ENCODE peak calls at places on chromosomes 7 and 10, in four cellular contexts. One of them, this sample, is unnamed.

GRCh38 chr7:44286182-44286617 is 39.2 kb downstream of the CAMK2B start:
- DNase-seq in stomach: peak; percentile 17
- DNase-seq in CD8-positive, alpha-beta T cell: peak; percentile 0
- DNase-seq in colonic mucosa: no peak
- DNase-seq in this sample: no peak

GRCh38 chr10:3482200-3482993 is 302.6 kb downstream of the KLF6 start:
- DNase-seq in colonic mucosa: peak; percentile 76
- DNase-seq in stomach: peak; percentile 49
- DNase-seq in CD8-positive, alpha-beta T cell: no peak
- DNase-seq in this sample: peak; percentile 96

GRCh38 chr7:13639416-13639815 is 350.1 kb downstream of the ETV1 start:
- DNase-seq in CD8-positive, alpha-beta T cell: no peak
- DNase-seq in colonic mucosa: no peak
- DNase-seq in stomach: no peak
- DNase-seq in this sample: no peak

GRCh38 chr10:79274279-79275104 is 72.8 kb upstream of the PPIF start:
- DNase-seq in stomach: peak; percentile 52
- DNase-seq in CD8-positive, alpha-beta T cell: no peak
- DNase-seq in colonic mucosa: peak; percentile 64
- DNase-seq in this sample: peak; percentile 62

GRCh38 chr10:110357252-110357780 is 52.6 kb upstream of the SMNDC1 start:
- DNase-seq in stomach: no peak
- DNase-seq in CD8-positive, alpha-beta T cell: peak; percentile 35
- DNase-seq in colonic mucosa: no peak
- DNase-seq in this sample: peak; percentile 98

GRCh38 chr10:102118867-102119266 is 1.3 kb downstream of the LDB1 start:
- DNase-seq in colonic mucosa: peak; percentile 70
- DNase-seq in CD8-positive, alpha-beta T cell: no peak
- DNase-seq in stomach: peak; percentile 48
- DNase-seq in this sample: no peak

GRCh38 chr7:123864966-123865365 is 20.0 kb downstream of the HYAL4 start:
- DNase-seq in colonic mucosa: no peak
- DNase-seq in stomach: no peak
- DNase-seq in CD8-positive, alpha-beta T cell: no peak
- DNase-seq in this sample: no peak

GRCh38 chr10:26216577-26216948 is at the start of gene GAD2:
- DNase-seq in colonic mucosa: no peak
- DNase-seq in stomach: no peak
- DNase-seq in CD8-positive, alpha-beta T cell: no peak
- DNase-seq in this sample: no peak

GRCh38 chr7:125126376-125126775 is 196.8 kb upstream of the POT1 start:
- DNase-seq in colonic mucosa: no peak
- DNase-seq in stomach: no peak
- DNase-seq in CD8-positive, alpha-beta T cell: no peak
- DNase-seq in this sample: peak; percentile 38

GRCh38 chr10:5434017-5434753 is 21.8 kb downstream of the NET1 start:
- DNase-seq in CD8-positive, alpha-beta T cell: no peak
- DNase-seq in colonic mucosa: no peak
- DNase-seq in stomach: no peak
- DNase-seq in this sample: peak; percentile 79

GRCh38 chr7:7639847-7640220 is 718 bp upstream of the UMAD1 start:
- DNase-seq in colonic mucosa: peak; percentile 39
- DNase-seq in CD8-positive, alpha-beta T cell: peak; percentile 54
- DNase-seq in stomach: no peak
- DNase-seq in this sample: peak; percentile 23

GRCh38 chr10:4725917-4726606 is 99.9 kb upstream of the AKR1E2 start:
- DNase-seq in CD8-positive, alpha-beta T cell: no peak
- DNase-seq in colonic mucosa: no peak
- DNase-seq in stomach: no peak
- DNase-seq in this sample: peak; percentile 93

GRCh38 chr10:57657164-57657765 is 610.4 kb downstream of the IPMK start:
- DNase-seq in CD8-positive, alpha-beta T cell: no peak
- DNase-seq in stomach: peak; percentile 54
- DNase-seq in colonic mucosa: peak; percentile 50
- DNase-seq in this sample: peak; percentile 22

GRCh38 chr7:83289396-83289993 is 126.8 kb upstream of the PCLO start:
- DNase-seq in colonic mucosa: no peak
- DNase-seq in CD8-positive, alpha-beta T cell: no peak
- DNase-seq in stomach: no peak
- DNase-seq in this sample: peak; percentile 0

GRCh38 chr10:101843032-101843991 is at the start of gene KCNIP2:
- DNase-seq in stomach: no peak
- DNase-seq in colonic mucosa: no peak
- DNase-seq in CD8-positive, alpha-beta T cell: peak; percentile 65
- DNase-seq in this sample: no peak

GRCh38 chr7:42910306-42910705 is 1.6 kb downstream of the C7orf25 start:
- DNase-seq in colonic mucosa: no peak
- DNase-seq in stomach: no peak
- DNase-seq in CD8-positive, alpha-beta T cell: no peak
- DNase-seq in this sample: no peak

GRCh38 chr10:59290448-59290847 is 71.9 kb downstream of the FAM13C start:
- DNase-seq in stomach: no peak
- DNase-seq in CD8-positive, alpha-beta T cell: no peak
- DNase-seq in colonic mucosa: no peak
- DNase-seq in this sample: no peak

GRCh38 chr7:150947761-150948680 is 30.1 kb downstream of the KCNH2 start:
- DNase-seq in colonic mucosa: no peak
- DNase-seq in stomach: no peak
- DNase-seq in CD8-positive, alpha-beta T cell: no peak
- DNase-seq in this sample: no peak

GRCh38 chr7:32587431-32587948 is 92.2 kb downstream of the AVL9 start:
- DNase-seq in colonic mucosa: no peak
- DNase-seq in CD8-positive, alpha-beta T cell: no peak
- DNase-seq in stomach: no peak
- DNase-seq in this sample: peak; percentile 87

GRCh38 chr10:70649526-70649925 is 22.8 kb upstream of the ADAMTS14 start:
- DNase-seq in stomach: no peak
- DNase-seq in colonic mucosa: no peak
- DNase-seq in CD8-positive, alpha-beta T cell: no peak
- DNase-seq in this sample: peak; percentile 81

GRCh38 chr7:20784311-20785210 is 2.1 kb downstream of the SP8 start:
- DNase-seq in stomach: no peak
- DNase-seq in CD8-positive, alpha-beta T cell: no peak
- DNase-seq in colonic mucosa: no peak
- DNase-seq in this sample: no peak

GRCh38 chr10:492896-493295 is 196.6 kb downstream of the DIP2C start:
- DNase-seq in colonic mucosa: no peak
- DNase-seq in CD8-positive, alpha-beta T cell: no peak
- DNase-seq in stomach: no peak
- DNase-seq in this sample: no peak

GRCh38 chr7:116809636-116810266 is 52.6 kb upstream of the CAPZA2 start:
- DNase-seq in stomach: no peak
- DNase-seq in colonic mucosa: peak; percentile 66
- DNase-seq in CD8-positive, alpha-beta T cell: no peak
- DNase-seq in this sample: peak; percentile 40

GRCh38 chr10:5518143-5518542 is 6.6 kb upstream of the CALML3 start:
- DNase-seq in colonic mucosa: peak; percentile 69
- DNase-seq in CD8-positive, alpha-beta T cell: no peak
- DNase-seq in stomach: no peak
- DNase-seq in this sample: no peak

GRCh38 chr10:190216-190615 is 55.0 kb downstream of the ZMYND11 start:
- DNase-seq in colonic mucosa: no peak
- DNase-seq in CD8-positive, alpha-beta T cell: no peak
- DNase-seq in stomach: no peak
- DNase-seq in this sample: no peak

GRCh38 chr7:23298141-23298851 is 843 bp upstream of the MALSU1 start:
- DNase-seq in CD8-positive, alpha-beta T cell: no peak
- DNase-seq in colonic mucosa: no peak
- DNase-seq in stomach: no peak
- DNase-seq in this sample: peak; percentile 73

GRCh38 chr10:114408112-114408967 is 4.0 kb upstream of the AFAP1L2 start:
- DNase-seq in stomach: no peak
- DNase-seq in colonic mucosa: no peak
- DNase-seq in CD8-positive, alpha-beta T cell: no peak
- DNase-seq in this sample: no peak

GRCh38 chr7:38465946-38466345 is 165.2 kb downstream of the AMPH start:
- DNase-seq in CD8-positive, alpha-beta T cell: no peak
- DNase-seq in stomach: no peak
- DNase-seq in colonic mucosa: no peak
- DNase-seq in this sample: peak; percentile 14

GRCh38 chr10:112280205-112280921 is 2.8 kb upstream of the TECTB start:
- DNase-seq in stomach: no peak
- DNase-seq in CD8-positive, alpha-beta T cell: no peak
- DNase-seq in colonic mucosa: no peak
- DNase-seq in this sample: no peak

GRCh38 chr7:157517782-157518513 is 181.1 kb downstream of the DNAJB6 start:
- DNase-seq in CD8-positive, alpha-beta T cell: peak; percentile 3
- DNase-seq in colonic mucosa: no peak
- DNase-seq in stomach: peak; percentile 20
- DNase-seq in this sample: no peak

GRCh38 chr10:122863216-122863615 is 16.2 kb downstream of the FAM24B start:
- DNase-seq in colonic mucosa: no peak
- DNase-seq in stomach: no peak
- DNase-seq in CD8-positive, alpha-beta T cell: no peak
- DNase-seq in this sample: no peak

GRCh38 chr10:130963786-130964522 is 347.6 kb downstream of the TCERG1L start:
- DNase-seq in colonic mucosa: no peak
- DNase-seq in CD8-positive, alpha-beta T cell: no peak
- DNase-seq in stomach: no peak
- DNase-seq in this sample: no peak

GRCh38 chr10:95035343-95036283 is 33.7 kb downstream of the CYP2C8 start:
- DNase-seq in colonic mucosa: no peak
- DNase-seq in CD8-positive, alpha-beta T cell: no peak
- DNase-seq in stomach: no peak
- DNase-seq in this sample: no peak

GRCh38 chr7:107025449-107026103 is 18.9 kb upstream of the PRKAR2B start:
- DNase-seq in colonic mucosa: no peak
- DNase-seq in stomach: no peak
- DNase-seq in CD8-positive, alpha-beta T cell: no peak
- DNase-seq in this sample: peak; percentile 43

GRCh38 chr10:22850541-22850940 is 77.3 kb upstream of the ARMC3 start:
- DNase-seq in stomach: no peak
- DNase-seq in colonic mucosa: no peak
- DNase-seq in CD8-positive, alpha-beta T cell: no peak
- DNase-seq in this sample: peak; percentile 46

GRCh38 chr7:99120916-99121315 is 23.0 kb downstream of the SMURF1 start:
- DNase-seq in stomach: no peak
- DNase-seq in colonic mucosa: no peak
- DNase-seq in CD8-positive, alpha-beta T cell: no peak
- DNase-seq in this sample: no peak

GRCh38 chr10:117462424-117462792 is 80.1 kb upstream of the EMX2 start:
- DNase-seq in stomach: no peak
- DNase-seq in colonic mucosa: no peak
- DNase-seq in CD8-positive, alpha-beta T cell: no peak
- DNase-seq in this sample: no peak

GRCh38 chr7:50738932-50739331 is 43.8 kb downstream of the GRB10 start:
- DNase-seq in stomach: no peak
- DNase-seq in CD8-positive, alpha-beta T cell: no peak
- DNase-seq in colonic mucosa: no peak
- DNase-seq in this sample: no peak
- H3K4me1 ChIP-seq in stomach: peaks cover 28% of the 10 kb centered on the region
- H3K4me1 ChIP-seq in CD8-positive, alpha-beta T cell: peaks cover 19% of the 10 kb centered on the region
- H3K4me1 ChIP-seq in colonic mucosa: no peaks in the 10 kb centered on the region
- H3K4me1 ChIP-seq in this sample: peaks cover 8% of the 10 kb centered on the region

DNA sequence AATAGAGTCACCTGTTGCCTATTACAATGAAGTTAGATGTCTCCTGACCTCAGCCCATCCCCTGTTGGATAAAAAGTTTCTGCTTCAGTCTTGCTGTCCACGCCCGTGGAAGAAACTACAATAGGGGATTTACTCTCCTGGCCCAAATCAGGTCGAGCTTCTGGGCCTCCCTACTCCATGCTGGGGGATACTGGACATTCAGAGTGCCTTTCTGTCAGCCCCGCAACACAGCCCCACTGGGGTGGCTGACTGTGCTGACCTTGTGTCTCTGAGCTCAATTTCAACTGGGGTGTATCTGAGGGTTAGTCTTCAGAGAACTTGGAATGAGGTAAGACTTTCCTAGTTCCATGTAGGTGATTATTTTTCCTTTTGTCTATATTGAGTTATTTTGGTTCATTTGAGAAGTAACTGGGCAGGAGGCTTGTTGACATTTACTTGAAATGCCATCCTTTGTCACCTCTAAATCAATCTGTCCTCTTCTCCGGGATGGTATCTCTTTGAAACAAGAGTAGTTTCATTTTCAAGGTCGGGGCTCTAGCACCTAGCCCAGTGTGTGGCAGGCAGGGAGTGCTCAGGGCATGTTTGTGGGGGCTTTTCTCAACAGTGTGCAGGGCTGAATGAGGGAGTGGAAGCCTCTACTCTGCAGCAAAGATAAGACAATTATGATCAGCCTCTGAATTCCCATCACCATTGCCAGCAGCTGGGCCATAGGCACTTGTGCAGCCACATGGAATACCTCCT is 17.7 kb upstream of the CXCL12 start:
- DNase-seq in stomach: no peak
- DNase-seq in CD8-positive, alpha-beta T cell: no peak
- DNase-seq in colonic mucosa: no peak
- DNase-seq in this sample: no peak
- H3K4me1 ChIP-seq in stomach: no peaks in the 10 kb centered on the region
- H3K4me1 ChIP-seq in CD8-positive, alpha-beta T cell: no peaks in the 10 kb centered on the region
- H3K4me1 ChIP-seq in colonic mucosa: no peaks in the 10 kb centered on the region
- H3K4me1 ChIP-seq in this sample: no peaks in the 10 kb centered on the region

GRCh38 chr7:94042381-94042780 is 38.2 kb upstream of the BET1 start:
- DNase-seq in stomach: no peak
- DNase-seq in colonic mucosa: no peak
- DNase-seq in CD8-positive, alpha-beta T cell: no peak
- DNase-seq in this sample: no peak
- H3K4me1 ChIP-seq in stomach: no peaks in the 10 kb centered on the region
- H3K4me1 ChIP-seq in colonic mucosa: no peaks in the 10 kb centered on the region
- H3K4me1 ChIP-seq in CD8-positive, alpha-beta T cell: no peaks in the 10 kb centered on the region
- H3K4me1 ChIP-seq in this sample: peaks cover 15% of the 10 kb centered on the region

DNA sequence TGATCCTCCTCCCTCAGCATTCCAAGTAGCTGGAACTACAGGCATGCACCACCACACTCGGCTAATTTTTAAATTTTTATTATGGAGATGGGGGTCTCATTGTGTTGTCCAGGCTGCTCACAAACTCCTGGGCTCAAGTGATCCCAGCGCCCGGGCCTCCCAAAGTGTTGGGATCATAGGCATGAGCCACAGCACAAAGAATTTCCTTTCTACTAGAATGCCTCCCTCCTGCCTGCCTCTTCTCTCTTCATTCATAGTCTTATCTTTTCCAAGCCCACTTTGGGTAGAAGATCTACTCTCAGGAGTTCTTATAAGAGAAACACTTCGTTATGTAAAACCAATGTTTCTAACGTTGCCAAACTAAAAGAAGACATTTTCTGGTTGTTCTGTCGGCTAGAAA is 144.1 kb downstream of the LRRC4 start:
- DNase-seq in colonic mucosa: no peak
- DNase-seq in CD8-positive, alpha-beta T cell: no peak
- DNase-seq in stomach: no peak
- DNase-seq in this sample: no peak
- H3K4me1 ChIP-seq in colonic mucosa: no peaks in the 10 kb centered on the region
- H3K4me1 ChIP-seq in CD8-positive, alpha-beta T cell: no peaks in the 10 kb centered on the region
- H3K4me1 ChIP-seq in stomach: peaks cover 62% of the 10 kb centered on the region
- H3K4me1 ChIP-seq in this sample: peaks cover 28% of the 10 kb centered on the region

DNA sequence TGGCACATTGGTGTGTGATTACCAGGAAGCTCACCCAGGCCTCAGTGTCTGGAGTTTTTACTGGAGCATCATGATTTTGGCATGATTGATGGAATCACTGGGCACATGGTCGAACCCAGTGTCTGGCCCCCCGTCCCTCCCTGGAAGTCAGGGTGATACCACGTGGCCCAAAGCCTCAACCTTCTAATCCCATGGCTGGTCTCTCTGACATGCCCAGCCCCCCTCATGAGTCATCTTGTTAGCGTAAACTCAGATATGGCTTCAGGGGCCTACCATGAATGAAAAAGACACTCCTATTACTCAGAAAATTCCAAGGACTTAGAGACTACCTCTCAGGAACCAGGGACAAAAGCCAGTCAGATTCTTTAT is 109.3 kb downstream of the GRK5 start:
- DNase-seq in stomach: no peak
- DNase-seq in colonic mucosa: no peak
- DNase-seq in CD8-positive, alpha-beta T cell: no peak
- DNase-seq in this sample: peak; percentile 86
- H3K4me1 ChIP-seq in stomach: peaks cover 62% of the 10 kb centered on the region
- H3K4me1 ChIP-seq in colonic mucosa: peaks cover 6% of the 10 kb centered on the region
- H3K4me1 ChIP-seq in CD8-positive, alpha-beta T cell: peaks cover 33% of the 10 kb centered on the region
- H3K4me1 ChIP-seq in this sample: peaks cover 47% of the 10 kb centered on the region